ENCODE peak calls at places on chromosomes 7 and 10, in ten cellular contexts. One of them, this sample, is unnamed. For H3K4me1 and H3K36me3, the result is how much of the 10 kb centered on the place peaks cover.

GRCh38 chr7:149005427-149006344 is 22.6 kb downstream of the PDIA4 start:
- DNase-seq in GM23338: peak
- DNase-seq in PC-9: no peak
- DNase-seq in tibial artery: peak
- DNase-seq in esophagus squamous epithelium: no peak
- DNase-seq in thoracic aorta: no peak
- DNase-seq in spleen: peak
- DNase-seq in cardiac muscle cell: peak
- DNase-seq in heart left ventricle: peak
- DNase-seq in right atrium auricular region: peak
- DNase-seq in this sample: peak

GRCh38 chr10:122386514-122386913 is 12.0 kb downstream of the PLEKHA1 start:
- DNase-seq in GM23338: no peak
- DNase-seq in PC-9: no peak
- DNase-seq in tibial artery: no peak
- DNase-seq in esophagus squamous epithelium: no peak
- DNase-seq in thoracic aorta: no peak
- DNase-seq in spleen: no peak
- DNase-seq in cardiac muscle cell: no peak
- DNase-seq in heart left ventricle: no peak
- DNase-seq in right atrium auricular region: no peak
- DNase-seq in this sample: no peak

GRCh38 chr10:932589-932988 is 1.1 kb upstream of the LARP4B start:
- DNase-seq in GM23338: peak
- DNase-seq in PC-9: no peak
- DNase-seq in tibial artery: no peak
- DNase-seq in esophagus squamous epithelium: no peak
- DNase-seq in thoracic aorta: no peak
- DNase-seq in spleen: peak
- DNase-seq in cardiac muscle cell: no peak
- DNase-seq in heart left ventricle: peak
- DNase-seq in right atrium auricular region: no peak
- DNase-seq in this sample: no peak

GRCh38 chr10:26797340-26797739 is 63.4 kb downstream of the ABI1 start:
- DNase-seq in GM23338: no peak
- DNase-seq in PC-9: no peak
- DNase-seq in tibial artery: no peak
- DNase-seq in esophagus squamous epithelium: no peak
- DNase-seq in thoracic aorta: no peak
- DNase-seq in spleen: no peak
- DNase-seq in cardiac muscle cell: no peak
- DNase-seq in heart left ventricle: no peak
- DNase-seq in right atrium auricular region: no peak
- DNase-seq in this sample: no peak

GRCh38 chr7:55066938-55067337 is 48.1 kb downstream of the EGFR start:
- DNase-seq in GM23338: no peak
- DNase-seq in PC-9: no peak
- DNase-seq in tibial artery: no peak
- DNase-seq in esophagus squamous epithelium: no peak
- DNase-seq in thoracic aorta: no peak
- DNase-seq in spleen: no peak
- DNase-seq in cardiac muscle cell: no peak
- DNase-seq in heart left ventricle: no peak
- DNase-seq in right atrium auricular region: no peak
- DNase-seq in this sample: no peak

GRCh38 chr10:78451592-78451991 is 417.9 kb downstream of the RPS24 start:
- DNase-seq in GM23338: no peak
- DNase-seq in PC-9: no peak
- DNase-seq in tibial artery: no peak
- DNase-seq in esophagus squamous epithelium: no peak
- DNase-seq in thoracic aorta: no peak
- DNase-seq in spleen: peak
- DNase-seq in cardiac muscle cell: no peak
- DNase-seq in heart left ventricle: peak
- DNase-seq in right atrium auricular region: no peak
- DNase-seq in this sample: peak

GRCh38 chr10:70985824-70986336 is 97.5 kb upstream of the PCBD1 start:
- DNase-seq in GM23338: no peak
- DNase-seq in PC-9: peak
- DNase-seq in tibial artery: no peak
- DNase-seq in esophagus squamous epithelium: no peak
- DNase-seq in thoracic aorta: no peak
- DNase-seq in spleen: peak
- DNase-seq in cardiac muscle cell: no peak
- DNase-seq in heart left ventricle: peak
- DNase-seq in right atrium auricular region: no peak
- DNase-seq in this sample: no peak

GRCh38 chr7:30225863-30226361 is 58.5 kb upstream of the ZNRF2 start:
- DNase-seq in GM23338: no peak
- DNase-seq in PC-9: peak
- DNase-seq in tibial artery: peak
- DNase-seq in esophagus squamous epithelium: peak
- DNase-seq in thoracic aorta: no peak
- DNase-seq in spleen: peak
- DNase-seq in cardiac muscle cell: peak
- DNase-seq in heart left ventricle: peak
- DNase-seq in right atrium auricular region: no peak
- DNase-seq in this sample: peak

GRCh38 chr10:13612654-13613373 is 26.0 kb downstream of the PRPF18 start:
- DNase-seq in GM23338: no peak
- DNase-seq in PC-9: no peak
- DNase-seq in tibial artery: no peak
- DNase-seq in esophagus squamous epithelium: no peak
- DNase-seq in thoracic aorta: no peak
- DNase-seq in spleen: no peak
- DNase-seq in cardiac muscle cell: no peak
- DNase-seq in heart left ventricle: no peak
- DNase-seq in right atrium auricular region: no peak
- DNase-seq in this sample: no peak

GRCh38 chr10:15439381-15439837 is 68.3 kb upstream of the FAM171A1 start:
- DNase-seq in GM23338: peak
- DNase-seq in PC-9: no peak
- DNase-seq in tibial artery: peak
- DNase-seq in esophagus squamous epithelium: no peak
- DNase-seq in thoracic aorta: peak
- DNase-seq in spleen: no peak
- DNase-seq in cardiac muscle cell: peak
- DNase-seq in heart left ventricle: peak
- DNase-seq in right atrium auricular region: peak
- DNase-seq in this sample: peak
- TF ChIP-seq CTCF in GM23338: peak
- TF ChIP-seq CTCF in PC-9: no peak
- TF ChIP-seq CTCF in tibial artery: peak
- TF ChIP-seq CTCF in esophagus squamous epithelium: no peak
- TF ChIP-seq CTCF in thoracic aorta: peak
- TF ChIP-seq CTCF in spleen: peak
- TF ChIP-seq CTCF in cardiac muscle cell: peak
- TF ChIP-seq CTCF in heart left ventricle: peak
- TF ChIP-seq CTCF in right atrium auricular region: no peak
- TF ChIP-seq CTCF in this sample: peak

GRCh38 chr10:61835069-61835908 is 66.2 kb upstream of the ARID5B start:
- DNase-seq in GM23338: peak
- DNase-seq in PC-9: no peak
- DNase-seq in tibial artery: no peak
- DNase-seq in esophagus squamous epithelium: no peak
- DNase-seq in thoracic aorta: no peak
- DNase-seq in spleen: no peak
- DNase-seq in cardiac muscle cell: peak
- DNase-seq in heart left ventricle: no peak
- DNase-seq in right atrium auricular region: no peak
- DNase-seq in this sample: peak

GRCh38 chr10:61836233-61836887 is 65.1 kb upstream of the ARID5B start:
- DNase-seq in GM23338: no peak
- DNase-seq in PC-9: peak
- DNase-seq in tibial artery: no peak
- DNase-seq in esophagus squamous epithelium: no peak
- DNase-seq in thoracic aorta: no peak
- DNase-seq in spleen: no peak
- DNase-seq in cardiac muscle cell: no peak
- DNase-seq in heart left ventricle: no peak
- DNase-seq in right atrium auricular region: no peak
- DNase-seq in this sample: no peak

GRCh38 chr10:61835909-61836232 is 65.6 kb upstream of the ARID5B start:
- DNase-seq in GM23338: no peak
- DNase-seq in PC-9: no peak
- DNase-seq in tibial artery: no peak
- DNase-seq in esophagus squamous epithelium: no peak
- DNase-seq in thoracic aorta: no peak
- DNase-seq in spleen: no peak
- DNase-seq in cardiac muscle cell: no peak
- DNase-seq in heart left ventricle: no peak
- DNase-seq in right atrium auricular region: no peak
- DNase-seq in this sample: peak

GRCh38 chr10:61832866-61833481 is 68.5 kb upstream of the ARID5B start:
- DNase-seq in GM23338: no peak
- DNase-seq in PC-9: peak
- DNase-seq in tibial artery: no peak
- DNase-seq in esophagus squamous epithelium: no peak
- DNase-seq in thoracic aorta: no peak
- DNase-seq in spleen: no peak
- DNase-seq in cardiac muscle cell: no peak
- DNase-seq in heart left ventricle: no peak
- DNase-seq in right atrium auricular region: no peak
- DNase-seq in this sample: peak

GRCh38 chr10:61834519-61834918 is 67.0 kb upstream of the ARID5B start:
- DNase-seq in GM23338: no peak
- DNase-seq in PC-9: peak
- DNase-seq in tibial artery: no peak
- DNase-seq in esophagus squamous epithelium: no peak
- DNase-seq in thoracic aorta: no peak
- DNase-seq in spleen: no peak
- DNase-seq in cardiac muscle cell: no peak
- DNase-seq in heart left ventricle: no peak
- DNase-seq in right atrium auricular region: no peak
- DNase-seq in this sample: no peak
- H3K4me1 ChIP-seq in GM23338: under half
- H3K4me1 ChIP-seq in PC-9: half or more
- H3K4me1 ChIP-seq in tibial artery: under half
- H3K4me1 ChIP-seq in esophagus squamous epithelium: under half
- H3K4me1 ChIP-seq in thoracic aorta: under half
- H3K4me1 ChIP-seq in spleen: under half
- H3K4me1 ChIP-seq in cardiac muscle cell: under half
- H3K4me1 ChIP-seq in heart left ventricle: under half
- H3K4me1 ChIP-seq in right atrium auricular region: under half
- H3K4me1 ChIP-seq in this sample: under half

DNA sequence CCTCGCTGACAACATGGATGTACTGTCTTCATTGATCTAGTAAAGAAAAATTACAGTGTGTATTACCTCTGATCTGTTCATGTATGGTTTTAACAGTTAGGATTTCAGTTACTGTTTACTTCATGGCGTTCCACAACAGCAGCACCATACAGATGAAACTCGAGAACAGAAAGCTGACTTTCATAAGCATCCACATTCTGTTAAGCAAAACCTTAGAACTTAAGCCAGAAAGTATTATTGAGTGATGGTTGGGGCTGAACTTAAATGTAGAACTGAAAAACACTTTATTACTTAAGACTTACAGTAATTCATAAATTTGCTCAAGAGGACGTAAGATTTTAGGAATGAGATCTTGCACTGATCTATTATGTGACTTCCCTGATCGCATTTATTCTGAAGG is 3.7 kb downstream of the MRPL32 start:
- DNase-seq in GM23338: no peak
- DNase-seq in PC-9: no peak
- DNase-seq in tibial artery: no peak
- DNase-seq in esophagus squamous epithelium: no peak
- DNase-seq in thoracic aorta: no peak
- DNase-seq in spleen: no peak
- DNase-seq in cardiac muscle cell: no peak
- DNase-seq in heart left ventricle: no peak
- DNase-seq in right atrium auricular region: no peak
- DNase-seq in this sample: no peak
- H3K36me3 ChIP-seq in GM23338: under half
- H3K36me3 ChIP-seq in PC-9: under half
- H3K36me3 ChIP-seq in tibial artery: under half
- H3K36me3 ChIP-seq in esophagus squamous epithelium: under half
- H3K36me3 ChIP-seq in thoracic aorta: under half
- H3K36me3 ChIP-seq in spleen: under half
- H3K36me3 ChIP-seq in cardiac muscle cell: under half
- H3K36me3 ChIP-seq in heart left ventricle: half or more
- H3K36me3 ChIP-seq in right atrium auricular region: under half
- H3K36me3 ChIP-seq in this sample: under half

DNA sequence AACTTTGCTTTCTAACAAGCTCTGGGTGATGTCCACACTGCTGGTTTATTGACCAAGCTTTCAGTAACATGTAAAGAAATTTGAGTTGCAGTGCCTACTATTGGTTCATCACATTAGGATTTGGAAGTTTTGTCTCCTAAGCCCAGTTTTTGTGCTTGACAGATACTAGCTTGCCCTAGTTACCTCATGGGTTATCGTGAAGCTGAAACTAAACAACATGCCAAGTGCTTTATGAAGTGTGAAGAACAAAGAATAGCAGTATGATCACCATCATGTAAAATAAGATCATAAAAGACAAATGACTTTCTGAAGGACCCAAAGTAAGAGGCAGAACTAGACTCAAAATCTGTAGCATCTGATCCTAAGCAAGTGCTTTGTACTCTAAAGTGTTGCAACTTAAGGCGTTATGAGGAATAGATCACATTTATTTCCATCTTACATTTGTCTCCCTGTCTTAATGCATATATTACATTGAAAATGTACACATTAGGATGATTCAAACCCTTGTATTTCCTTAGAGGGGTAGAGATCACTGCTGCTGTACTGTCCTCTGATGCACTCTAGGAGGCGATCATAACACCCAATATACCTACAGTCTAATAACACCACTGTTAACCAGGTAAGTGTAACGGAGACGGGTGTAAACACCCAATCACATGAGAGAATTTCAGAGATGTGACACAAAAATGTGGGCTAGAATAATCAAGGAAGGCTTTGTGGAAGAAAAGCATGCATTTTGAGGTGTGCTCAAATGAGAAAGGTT is 71.3 kb downstream of the NRCAM start:
- DNase-seq in GM23338: peak
- DNase-seq in PC-9: no peak
- DNase-seq in tibial artery: no peak
- DNase-seq in esophagus squamous epithelium: no peak
- DNase-seq in thoracic aorta: no peak
- DNase-seq in spleen: no peak
- DNase-seq in cardiac muscle cell: no peak
- DNase-seq in heart left ventricle: no peak
- DNase-seq in right atrium auricular region: no peak
- DNase-seq in this sample: no peak
- TF ChIP-seq CTCF in GM23338: peak
- TF ChIP-seq CTCF in PC-9: no peak
- TF ChIP-seq CTCF in tibial artery: no peak
- TF ChIP-seq CTCF in esophagus squamous epithelium: no peak
- TF ChIP-seq CTCF in thoracic aorta: no peak
- TF ChIP-seq CTCF in spleen: no peak
- TF ChIP-seq CTCF in cardiac muscle cell: no peak
- TF ChIP-seq CTCF in heart left ventricle: no peak
- TF ChIP-seq CTCF in right atrium auricular region: no peak
- TF ChIP-seq CTCF in this sample: no peak